ENCODE peak calls at places on chromosomes 3 and 15, in seven cellular contexts. One of them, this sample, is unnamed. For H3K4me1, the result is how much of the 10 kb centered on the place peaks cover.

GRCh38 chr3:37223084-37223975 is 48.9 kb upstream of the LRRFIP2 start:
- DNase-seq in upper lobe of left lung: no peak
- DNase-seq in GM12878: no peak
- DNase-seq in sigmoid colon: no peak
- DNase-seq in HepG2: peak
- DNase-seq in transverse colon: no peak
- DNase-seq in stomach: no peak
- DNase-seq in this sample: no peak

GRCh38 chr3:161422171-161422693 is 50.9 kb upstream of the SPTSSB start:
- DNase-seq in upper lobe of left lung: no peak
- DNase-seq in GM12878: no peak
- DNase-seq in sigmoid colon: no peak
- DNase-seq in HepG2: no peak
- DNase-seq in transverse colon: no peak
- DNase-seq in stomach: no peak
- DNase-seq in this sample: no peak

GRCh38 chr3:159007331-159007730 is 205.5 kb downstream of the MFSD1 start:
- DNase-seq in upper lobe of left lung: no peak
- DNase-seq in GM12878: no peak
- DNase-seq in sigmoid colon: no peak
- DNase-seq in HepG2: no peak
- DNase-seq in transverse colon: no peak
- DNase-seq in stomach: no peak
- DNase-seq in this sample: no peak

GRCh38 chr15:68536331-68537095 is 42.3 kb upstream of the CORO2B start:
- DNase-seq in upper lobe of left lung: no peak
- DNase-seq in GM12878: no peak
- DNase-seq in sigmoid colon: no peak
- DNase-seq in HepG2: no peak
- DNase-seq in transverse colon: no peak
- DNase-seq in stomach: no peak
- DNase-seq in this sample: no peak

GRCh38 chr3:141432904-141433303 is 53.9 kb upstream of the RASA2 start:
- DNase-seq in upper lobe of left lung: no peak
- DNase-seq in GM12878: no peak
- DNase-seq in sigmoid colon: no peak
- DNase-seq in HepG2: no peak
- DNase-seq in transverse colon: no peak
- DNase-seq in stomach: no peak
- DNase-seq in this sample: no peak

GRCh38 chr3:162569314-162569713 is 1072.7 kb downstream of the OTOL1 start:
- DNase-seq in upper lobe of left lung: no peak
- DNase-seq in GM12878: no peak
- DNase-seq in sigmoid colon: no peak
- DNase-seq in HepG2: peak
- DNase-seq in transverse colon: no peak
- DNase-seq in stomach: no peak
- DNase-seq in this sample: no peak

GRCh38 chr3:72338942-72339749 is 509.1 kb downstream of the SHQ1 start:
- DNase-seq in upper lobe of left lung: peak
- DNase-seq in GM12878: peak
- DNase-seq in sigmoid colon: no peak
- DNase-seq in HepG2: peak
- DNase-seq in transverse colon: no peak
- DNase-seq in stomach: peak
- DNase-seq in this sample: no peak

GRCh38 chr15:39530446-39531342 is 50.2 kb upstream of the THBS1 start:
- DNase-seq in upper lobe of left lung: no peak
- DNase-seq in GM12878: no peak
- DNase-seq in sigmoid colon: no peak
- DNase-seq in HepG2: no peak
- DNase-seq in transverse colon: no peak
- DNase-seq in stomach: no peak
- DNase-seq in this sample: no peak

GRCh38 chr15:56817266-56817665 is 84.0 kb upstream of the ZNF280D start:
- DNase-seq in upper lobe of left lung: no peak
- DNase-seq in GM12878: no peak
- DNase-seq in sigmoid colon: no peak
- DNase-seq in HepG2: no peak
- DNase-seq in transverse colon: no peak
- DNase-seq in stomach: no peak
- DNase-seq in this sample: no peak

GRCh38 chr15:85869124-85869523 is 74.4 kb upstream of the KLHL25 start:
- DNase-seq in upper lobe of left lung: no peak
- DNase-seq in GM12878: no peak
- DNase-seq in sigmoid colon: no peak
- DNase-seq in HepG2: no peak
- DNase-seq in transverse colon: no peak
- DNase-seq in stomach: no peak
- DNase-seq in this sample: no peak

GRCh38 chr3:9994086-9994844 is 7.6 kb upstream of the EMC3 start:
- DNase-seq in upper lobe of left lung: no peak
- DNase-seq in GM12878: no peak
- DNase-seq in sigmoid colon: no peak
- DNase-seq in HepG2: no peak
- DNase-seq in transverse colon: no peak
- DNase-seq in stomach: peak
- DNase-seq in this sample: no peak

GRCh38 chr15:62606376-62607164 is 436.0 kb upstream of the TPM1 start:
- DNase-seq in upper lobe of left lung: no peak
- DNase-seq in GM12878: no peak
- DNase-seq in sigmoid colon: no peak
- DNase-seq in HepG2: no peak
- DNase-seq in transverse colon: no peak
- DNase-seq in stomach: no peak
- DNase-seq in this sample: no peak

GRCh38 chr15:62601779-62602540 is 436.9 kb upstream of the C2CD4B start:
- DNase-seq in upper lobe of left lung: no peak
- DNase-seq in GM12878: no peak
- DNase-seq in sigmoid colon: no peak
- DNase-seq in HepG2: no peak
- DNase-seq in transverse colon: no peak
- DNase-seq in stomach: no peak
- DNase-seq in this sample: no peak

GRCh38 chr15:62600376-62600775 is 435.3 kb upstream of the C2CD4B start:
- DNase-seq in upper lobe of left lung: no peak
- DNase-seq in GM12878: no peak
- DNase-seq in sigmoid colon: no peak
- DNase-seq in HepG2: no peak
- DNase-seq in transverse colon: no peak
- DNase-seq in stomach: no peak
- DNase-seq in this sample: no peak

GRCh38 chr15:62605292-62605691 is 437.3 kb upstream of the TPM1 start:
- DNase-seq in upper lobe of left lung: no peak
- DNase-seq in GM12878: no peak
- DNase-seq in sigmoid colon: no peak
- DNase-seq in HepG2: no peak
- DNase-seq in transverse colon: no peak
- DNase-seq in stomach: no peak
- DNase-seq in this sample: no peak

GRCh38 chr15:62603757-62604156 is 438.7 kb upstream of the C2CD4B start:
- DNase-seq in upper lobe of left lung: no peak
- DNase-seq in GM12878: no peak
- DNase-seq in sigmoid colon: no peak
- DNase-seq in HepG2: no peak
- DNase-seq in transverse colon: peak
- DNase-seq in stomach: no peak
- DNase-seq in this sample: no peak
- TF ChIP-seq POLR2AphosphoS5 in upper lobe of left lung: no peak
- TF ChIP-seq POLR2AphosphoS5 in GM12878: no peak
- TF ChIP-seq POLR2AphosphoS5 in sigmoid colon: no peak
- TF ChIP-seq POLR2AphosphoS5 in HepG2: no peak
- TF ChIP-seq POLR2AphosphoS5 in transverse colon: no peak
- TF ChIP-seq POLR2AphosphoS5 in stomach: peak
- TF ChIP-seq POLR2AphosphoS5 in this sample: no peak

DNA sequence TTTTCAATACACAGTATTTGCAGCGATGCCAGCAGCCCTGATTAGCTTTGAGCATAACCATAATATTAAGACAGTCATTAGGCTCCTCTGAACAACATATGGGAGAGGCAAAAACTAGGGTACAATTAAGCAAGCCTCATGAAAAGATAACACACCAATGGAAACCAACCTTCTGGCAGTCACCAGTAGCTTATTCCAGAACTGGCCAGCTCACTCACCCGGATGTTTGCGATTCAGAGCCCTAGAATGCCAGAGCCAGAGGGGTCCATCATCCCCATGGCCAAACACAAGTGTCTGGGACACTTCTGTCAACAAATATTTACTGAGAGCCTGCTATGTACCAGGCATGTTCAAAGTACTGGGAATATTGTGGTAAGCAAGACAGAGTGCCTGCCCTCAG is 48.9 kb upstream of the PLXND1 start:
- DNase-seq in upper lobe of left lung: no peak
- DNase-seq in GM12878: no peak
- DNase-seq in sigmoid colon: no peak
- DNase-seq in HepG2: no peak
- DNase-seq in transverse colon: no peak
- DNase-seq in stomach: no peak
- DNase-seq in this sample: no peak
- H3K4me1 ChIP-seq in upper lobe of left lung: under half
- H3K4me1 ChIP-seq in GM12878: under half
- H3K4me1 ChIP-seq in sigmoid colon: under half
- H3K4me1 ChIP-seq in HepG2: half or more
- H3K4me1 ChIP-seq in transverse colon: under half
- H3K4me1 ChIP-seq in stomach: under half
- H3K4me1 ChIP-seq in this sample: under half

GRCh38 chr3:61687206-61687605 is 125.8 kb downstream of the PTPRG start:
- DNase-seq in upper lobe of left lung: no peak
- DNase-seq in GM12878: no peak
- DNase-seq in sigmoid colon: no peak
- DNase-seq in HepG2: peak
- DNase-seq in transverse colon: peak
- DNase-seq in stomach: no peak
- DNase-seq in this sample: no peak

GRCh38 chr3:61687663-61688306 is 126.4 kb downstream of the PTPRG start:
- DNase-seq in upper lobe of left lung: no peak
- DNase-seq in GM12878: no peak
- DNase-seq in sigmoid colon: no peak
- DNase-seq in HepG2: no peak
- DNase-seq in transverse colon: no peak
- DNase-seq in stomach: no peak
- DNase-seq in this sample: no peak

GRCh38 chr3:61685755-61686154 is 124.4 kb downstream of the PTPRG start:
- DNase-seq in upper lobe of left lung: no peak
- DNase-seq in GM12878: no peak
- DNase-seq in sigmoid colon: no peak
- DNase-seq in HepG2: no peak
- DNase-seq in transverse colon: peak
- DNase-seq in stomach: no peak
- DNase-seq in this sample: no peak

GRCh38 chr3:61684386-61684785 is 123.0 kb downstream of the PTPRG start:
- DNase-seq in upper lobe of left lung: no peak
- DNase-seq in GM12878: no peak
- DNase-seq in sigmoid colon: no peak
- DNase-seq in HepG2: no peak
- DNase-seq in transverse colon: no peak
- DNase-seq in stomach: no peak
- DNase-seq in this sample: no peak

DNA sequence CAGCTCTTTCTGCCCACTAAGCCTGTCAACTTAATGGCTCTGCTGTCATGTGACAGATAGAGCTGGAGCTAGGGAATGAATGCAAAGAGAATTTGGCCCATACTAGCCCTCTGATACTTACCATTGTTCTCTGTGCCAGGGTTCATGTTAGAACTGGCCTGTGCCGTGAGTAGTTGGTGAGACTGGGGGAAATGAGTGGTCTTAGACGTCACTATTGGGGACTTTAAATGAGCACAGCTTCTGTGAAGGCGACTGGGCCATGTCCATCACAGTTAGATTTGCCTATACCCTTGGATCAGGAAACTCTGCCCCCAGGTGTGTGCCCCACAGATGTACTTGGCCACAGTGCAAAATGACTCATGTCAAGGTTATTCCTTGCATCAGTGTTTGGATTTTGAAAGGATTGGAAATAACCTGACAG is 124.9 kb downstream of the PTPRG start:
- DNase-seq in upper lobe of left lung: no peak
- DNase-seq in GM12878: no peak
- DNase-seq in sigmoid colon: no peak
- DNase-seq in HepG2: no peak
- DNase-seq in transverse colon: no peak
- DNase-seq in stomach: no peak
- DNase-seq in this sample: no peak
- TF ChIP-seq EP300 in upper lobe of left lung: no peak
- TF ChIP-seq EP300 in GM12878: no peak
- TF ChIP-seq EP300 in sigmoid colon: no peak
- TF ChIP-seq EP300 in HepG2: no peak
- TF ChIP-seq EP300 in transverse colon: no peak
- TF ChIP-seq EP300 in stomach: no peak
- TF ChIP-seq EP300 in this sample: no peak

DNA sequence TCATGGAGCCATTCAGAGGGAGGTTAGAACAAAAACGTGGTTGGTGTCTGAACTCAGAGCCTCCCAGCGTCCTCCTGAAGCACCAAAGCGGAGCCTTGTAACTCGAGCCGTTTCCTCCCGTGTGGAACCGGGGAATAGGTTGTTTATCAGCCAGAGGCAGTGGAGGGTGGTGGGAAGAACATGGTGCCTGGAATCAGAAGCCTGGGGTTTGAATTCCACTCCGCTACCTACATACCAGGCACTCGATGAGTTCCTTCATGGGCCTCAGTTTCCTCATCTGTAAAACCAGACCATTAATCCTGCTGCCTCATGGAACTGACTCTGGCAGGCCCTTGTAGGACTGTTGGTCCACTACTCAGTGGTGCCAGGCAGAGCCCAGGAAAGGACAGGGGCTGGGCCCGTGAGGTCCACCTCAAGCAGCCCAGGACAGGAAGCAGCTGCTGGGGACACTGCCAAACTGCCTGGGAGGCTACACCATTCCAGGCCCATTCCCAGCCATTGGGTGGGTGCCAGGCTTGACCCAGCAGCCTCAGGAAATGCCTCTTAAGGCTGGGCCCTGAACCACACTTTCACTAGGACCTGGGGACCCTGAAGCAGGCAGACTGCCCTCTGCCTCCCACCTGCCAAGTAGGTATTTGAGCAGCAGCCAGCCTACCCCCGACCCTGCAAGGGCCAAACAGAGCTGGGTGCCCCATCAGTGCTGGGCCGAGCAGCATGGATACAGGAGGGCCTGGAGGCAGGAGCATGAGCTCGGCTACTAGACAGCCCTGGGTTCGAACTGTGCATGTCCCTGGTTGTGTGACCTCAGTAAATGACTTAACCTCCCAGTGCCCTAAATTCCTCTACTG is 33.4 kb downstream of the PRKCD start:
- DNase-seq in upper lobe of left lung: no peak
- DNase-seq in GM12878: no peak
- DNase-seq in sigmoid colon: peak
- DNase-seq in HepG2: no peak
- DNase-seq in transverse colon: no peak
- DNase-seq in stomach: no peak
- DNase-seq in this sample: no peak
- TF ChIP-seq POLR2AphosphoS5 in upper lobe of left lung: no peak
- TF ChIP-seq POLR2AphosphoS5 in GM12878: no peak
- TF ChIP-seq POLR2AphosphoS5 in sigmoid colon: no peak
- TF ChIP-seq POLR2AphosphoS5 in HepG2: no peak
- TF ChIP-seq POLR2AphosphoS5 in transverse colon: no peak
- TF ChIP-seq POLR2AphosphoS5 in stomach: no peak
- TF ChIP-seq POLR2AphosphoS5 in this sample: no peak

This sample was measured in esophagus muscularis mucosa.